ENCODE peak calls at places on chromosomes 7 and 10, in six cellular contexts. C is IMR-90; F is RPMI7951; A is BJ; Y is stimulated activated CD4-positive, alpha-beta T cell treated with anti-CD3 and anti-CD28 coated beads, Interleukin-4, amount 100 ng/mL, for 24 hours; M is neural crest cell. T is an unnamed sample.

GRCh38 chr7:149196151-149196704 is 882 bp downstream of the ZNF282 start:
- DNase-seq in C (no peak), F (no peak), A (no peak), Y (peak), M (no peak), T (no peak)

GRCh38 chr7:77482015-77482414 is 55.1 kb upstream of the PTPN12 start:
- DNase-seq in C (no peak), F (no peak), A (no peak), Y (no peak), M (no peak), T (peak)

GRCh38 chr7:69706070-69706469 is 107.8 kb downstream of the AUTS2 start:
- DNase-seq in C (no peak), F (no peak), A (no peak), Y (no peak), M (no peak), T (no peak)

GRCh38 chr10:34178196-34178595 is 636.9 kb downstream of the PARD3 start:
- DNase-seq in C (no peak), F (no peak), A (no peak), Y (no peak), M (no peak), T (no peak)

GRCh38 chr10:58896229-58896628 is 280.2 kb upstream of the PHYHIPL start:
- DNase-seq in C (no peak), F (no peak), A (no peak), Y (no peak), M (no peak), T (no peak)

GRCh38 chr10:77643795-77644468 is 6.3 kb upstream of the KCNMA1 start:
- DNase-seq in C (peak), F (peak), A (no peak), Y (no peak), M (peak), T (peak)

GRCh38 chr7:155377837-155378579 is 79.9 kb upstream of the EN2 start:
- DNase-seq in C (peak), F (peak), A (no peak), Y (no peak), M (no peak), T (no peak)

GRCh38 chr10:120433176-120433575 is 23.9 kb upstream of the PLPP4 start:
- DNase-seq in C (no peak), F (no peak), A (no peak), Y (no peak), M (no peak), T (no peak)

GRCh38 chr10:86663576-86664369 is 4.5 kb upstream of the LDB3 start:
- DNase-seq in C (no peak), F (no peak), A (no peak), Y (no peak), M (no peak), T (no peak)

GRCh38 chr10:93917064-93917391 is 23.2 kb downstream of the SLC35G1 start:
- DNase-seq in C (no peak), F (no peak), A (no peak), Y (no peak), M (no peak), T (no peak)

GRCh38 chr7:69677054-69677847 is 79.0 kb downstream of the AUTS2 start:
- DNase-seq in C (no peak), F (no peak), A (no peak), Y (no peak), M (no peak), T (no peak)

GRCh38 chr10:122475581-122475980 is 14.2 kb downstream of the HTRA1 start:
- DNase-seq in C (peak), F (no peak), A (no peak), Y (no peak), M (no peak), T (no peak)

GRCh38 chr10:7119325-7120015 is 291.4 kb downstream of the SFMBT2 start:
- DNase-seq in C (peak), F (no peak), A (no peak), Y (no peak), M (no peak), T (no peak)

GRCh38 chr7:30914611-30915601 is 3.3 kb downstream of the AQP1 start:
- DNase-seq in C (peak), F (peak), A (peak), Y (no peak), M (no peak), T (peak)

GRCh38 chr10:96230527-96230926 is 40.8 kb downstream of the BLNK start:
- DNase-seq in C (no peak), F (no peak), A (no peak), Y (no peak), M (no peak), T (no peak)

GRCh38 chr7:30561389-30561788 is 33.3 kb upstream of the GARS1 start:
- DNase-seq in C (no peak), F (no peak), A (no peak), Y (no peak), M (no peak), T (no peak)

GRCh38 chr7:88204525-88205103 is 15.2 kb downstream of the SRI start:
- DNase-seq in C (no peak), F (no peak), A (no peak), Y (no peak), M (no peak), T (no peak)

GRCh38 chr7:100065452-100066186 is 15.9 kb downstream of the ZNF3 start:
- DNase-seq in C (peak), F (peak), A (no peak), Y (no peak), M (no peak), T (peak)

GRCh38 chr10:29993319-29993876 is 66.0 kb downstream of the JCAD start:
- DNase-seq in C (no peak), F (no peak), A (no peak), Y (no peak), M (no peak), T (no peak)

GRCh38 chr10:72072046-72072445 is 16.3 kb downstream of the SPOCK2 start:
- DNase-seq in C (no peak), F (no peak), A (no peak), Y (no peak), M (no peak), T (no peak)

GRCh38 chr10:104296687-104297436 is 27.9 kb downstream of the GSTO2 start:
- DNase-seq in C (no peak), F (no peak), A (no peak), Y (no peak), M (no peak), T (no peak)

GRCh38 chr7:133730360-133730759 is 396.8 kb upstream of the LRGUK start:
- DNase-seq in C (peak), F (no peak), A (no peak), Y (no peak), M (no peak), T (no peak)

GRCh38 chr10:44300666-44301649 is 83.9 kb downstream of the CXCL12 start:
- DNase-seq in C (peak), F (peak), A (peak), Y (no peak), M (no peak), T (peak)

GRCh38 chr10:31604646-31605170 is 285.7 kb downstream of the ZEB1 start:
- DNase-seq in C (no peak), F (peak), A (no peak), Y (no peak), M (no peak), T (no peak)

GRCh38 chr10:121668336-121669009 is 70.2 kb upstream of the FGFR2 start:
- DNase-seq in C (no peak), F (no peak), A (no peak), Y (no peak), M (peak), T (peak)